ENCODE peak calls at places on chromosomes 11 and 22, in four cellular contexts. N is K562, Z is GM12878, Y is HepG2. I is an unnamed sample.

GRCh38 chr22:20438678-20439492 is 1.3 kb upstream of the SCARF2 start:
- DNase-seq in Z (no peak), Y (peak), N (peak), I (no peak)

GRCh38 chr11:62540804-62541671 is 5.6 kb downstream of the AHNAK start:
- DNase-seq in N (no peak), Y (no peak), Z (peak), I (no peak)

GRCh38 chr11:117972589-117973445 is 13.4 kb upstream of the IL10RA start:
- DNase-seq in N (peak), Z (no peak), Y (no peak), I (no peak)

GRCh38 chr22:39614442-39614841 is 43.9 kb downstream of the CACNA1I start:
- DNase-seq in N (no peak), Z (no peak), Y (no peak), I (no peak)

GRCh38 chr22:29476116-29476515 is 3.9 kb upstream of the NEFH start:
- DNase-seq in N (no peak), Z (no peak), Y (no peak), I (no peak)

GRCh38 chr22:17368727-17369552 is at the start of gene CECR2:
- DNase-seq in N (peak), Z (peak), Y (no peak), I (no peak)

GRCh38 chr11:70080763-70081162 is 2.6 kb downstream of the ANO1 start:
- DNase-seq in Z (no peak), N (peak), Y (no peak), I (peak)

GRCh38 chr11:70711095-70711910 is 313.0 kb downstream of the CTTN start:
- DNase-seq in Z (no peak), N (no peak), Y (no peak), I (no peak)

GRCh38 chr11:73647459-73648100 is 1.2 kb downstream of the PLEKHB1 start:
- DNase-seq in Z (peak), Y (peak), N (peak), I (peak)

GRCh38 chr11:30919389-30920172 is 333.4 kb upstream of the MPPED2 start:
- DNase-seq in Y (no peak), Z (no peak), N (no peak), I (no peak)

GRCh38 chr11:113341388-113342165 is 27.2 kb downstream of the TTC12 start:
- DNase-seq in Z (no peak), N (no peak), Y (no peak), I (no peak)

GRCh38 chr11:108931168-108931567 is 266.3 kb downstream of the DDX10 start:
- DNase-seq in Z (no peak), Y (no peak), N (no peak), I (peak)

GRCh38 chr11:119650251-119650650 is 78.7 kb downstream of the NECTIN1 start:
- DNase-seq in Z (no peak), N (no peak), Y (no peak), I (no peak)

GRCh38 chr11:88293931-88294330 is 43.6 kb downstream of the CTSC start:
- DNase-seq in Z (no peak), Y (no peak), N (no peak), I (no peak)

GRCh38 chr11:9461760-9462134 is 935 bp downstream of the ZNF143 start:
- DNase-seq in N (no peak), Y (peak), Z (no peak), I (peak)
- TF ChIP-seq POLR2AphosphoS2 in N (no peak), Y (no peak), Z (no peak), I (no peak)

DNA sequence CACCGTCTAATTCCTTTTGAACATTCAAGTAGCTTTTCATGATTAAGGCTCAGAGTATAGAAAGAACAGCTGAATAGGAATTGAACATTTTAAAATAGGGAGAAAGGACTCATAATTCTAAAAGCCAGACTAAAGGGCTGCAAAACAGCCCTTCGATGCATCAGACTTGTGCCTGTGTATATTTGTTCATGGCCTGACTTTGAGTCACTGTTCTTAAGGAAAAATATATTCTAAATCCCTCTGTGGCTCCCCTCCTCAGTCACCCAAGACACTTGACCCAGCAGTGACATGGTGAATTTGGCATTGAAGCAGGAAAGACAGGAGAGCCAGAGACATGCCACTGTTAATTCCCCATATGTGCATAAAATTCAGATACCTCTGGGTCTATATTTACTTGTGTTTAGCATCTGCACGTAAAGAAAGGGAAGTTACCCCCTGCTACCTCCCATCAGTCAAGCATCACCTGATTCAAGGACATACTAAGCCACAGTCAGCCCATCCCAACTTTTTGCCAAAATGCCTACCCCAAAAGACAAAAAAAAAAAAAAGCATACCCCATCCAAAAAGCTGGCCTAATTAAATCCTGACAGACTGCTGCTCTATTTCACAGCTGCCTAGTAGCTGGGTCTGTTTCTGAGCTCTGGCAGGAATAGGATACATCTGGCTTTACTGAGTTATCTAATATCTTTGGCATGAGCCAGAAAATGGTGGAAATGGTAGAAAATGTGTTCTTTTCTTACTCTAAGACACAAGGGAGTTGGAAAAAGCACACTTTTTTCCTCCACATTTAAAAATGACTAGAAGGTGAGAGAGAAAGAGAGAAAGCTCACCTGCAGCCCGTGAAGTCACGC is 93.5 kb downstream of the COMMD9 start:
- DNase-seq in Y (no peak), Z (no peak), N (no peak), I (no peak)
- TF ChIP-seq POLR2AphosphoS2 in Y (no peak), Z (no peak), N (no peak), I (no peak)

DNA sequence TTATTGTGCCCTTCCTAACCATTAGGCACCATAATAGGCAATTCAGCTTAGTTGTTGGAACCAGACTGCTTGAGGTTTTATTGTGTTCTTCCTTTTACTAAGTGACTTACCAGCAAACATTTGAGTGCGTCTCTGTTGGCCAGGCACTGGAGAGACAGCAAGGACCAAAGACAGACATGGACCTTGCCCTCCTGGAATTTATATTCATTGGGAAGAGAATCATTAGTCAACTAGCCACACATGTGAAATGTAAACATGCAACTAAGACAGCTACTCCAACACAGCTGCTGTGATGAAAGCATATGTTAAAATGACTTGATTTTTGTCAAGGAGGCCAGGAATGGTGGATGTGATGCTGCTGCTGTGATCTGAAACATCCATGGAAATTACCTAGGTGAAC is 106.4 kb downstream of the TRAF6 start:
- DNase-seq in Y (no peak), N (no peak), Z (no peak), I (no peak)
- TF ChIP-seq POLR2AphosphoS2 in Y (no peak), N (no peak), Z (no peak), I (no peak)

GRCh38 chr11:65504671-65505433 is 6.0 kb downstream of the MALAT1 start:
- DNase-seq in N (no peak), Z (no peak), Y (no peak), I (no peak)
- TF ChIP-seq POLR2AphosphoS2 in N (peak), Z (peak), Y (no peak), I (peak)

DNA sequence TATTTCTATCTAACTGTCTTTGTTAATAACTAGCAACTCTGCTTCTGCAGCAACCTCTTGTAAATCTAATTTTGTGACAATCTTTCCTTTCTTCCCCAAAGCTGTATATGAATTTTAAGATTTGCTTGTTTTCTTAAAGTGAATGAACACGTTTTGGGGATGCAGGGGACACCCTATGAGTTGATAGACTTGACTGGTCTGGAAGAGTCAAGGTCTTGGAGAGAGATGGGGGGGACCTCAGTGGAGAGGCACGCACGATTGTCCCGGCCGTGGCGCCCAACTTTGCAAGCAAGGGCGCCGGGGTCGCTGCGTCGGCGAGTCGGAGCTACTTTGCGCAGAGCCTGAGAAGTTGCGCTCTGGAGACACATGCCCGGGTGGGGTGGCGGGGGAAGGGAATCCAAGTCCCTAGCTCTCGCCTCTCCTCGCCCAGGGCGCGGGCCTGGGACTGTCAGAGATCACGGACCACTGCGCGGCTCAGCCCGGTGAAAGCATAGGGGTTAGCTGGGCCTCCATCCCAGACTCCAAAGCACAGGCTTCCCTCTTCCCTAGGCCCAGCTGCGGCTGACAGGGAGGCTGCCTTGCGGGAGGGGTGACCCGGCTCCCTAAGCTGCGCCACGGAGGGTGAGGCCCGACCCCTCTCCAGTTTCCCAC is 854 bp downstream of the ABCC8 start:
- DNase-seq in N (no peak), Z (no peak), Y (no peak), I (no peak)
- TF ChIP-seq POLR2AphosphoS2 in N (no peak), Z (no peak), Y (no peak), I (no peak)

GRCh38 chr11:64566915-64567882 is 23.8 kb upstream of the SLC22A12 start:
- DNase-seq in N (no peak), Y (no peak), Z (no peak), I (no peak)

GRCh38 chr11:64564419-64564818 is 26.6 kb upstream of the SLC22A12 start:
- DNase-seq in N (no peak), Y (no peak), Z (no peak), I (no peak)

GRCh38 chr11:64564947-64565889 is 25.8 kb upstream of the SLC22A12 start:
- DNase-seq in N (no peak), Y (peak), Z (no peak), I (no peak)

GRCh38 chr11:64568041-64568571 is 22.9 kb upstream of the SLC22A12 start:
- DNase-seq in Z (no peak), Y (no peak), N (no peak), I (no peak)

DNA sequence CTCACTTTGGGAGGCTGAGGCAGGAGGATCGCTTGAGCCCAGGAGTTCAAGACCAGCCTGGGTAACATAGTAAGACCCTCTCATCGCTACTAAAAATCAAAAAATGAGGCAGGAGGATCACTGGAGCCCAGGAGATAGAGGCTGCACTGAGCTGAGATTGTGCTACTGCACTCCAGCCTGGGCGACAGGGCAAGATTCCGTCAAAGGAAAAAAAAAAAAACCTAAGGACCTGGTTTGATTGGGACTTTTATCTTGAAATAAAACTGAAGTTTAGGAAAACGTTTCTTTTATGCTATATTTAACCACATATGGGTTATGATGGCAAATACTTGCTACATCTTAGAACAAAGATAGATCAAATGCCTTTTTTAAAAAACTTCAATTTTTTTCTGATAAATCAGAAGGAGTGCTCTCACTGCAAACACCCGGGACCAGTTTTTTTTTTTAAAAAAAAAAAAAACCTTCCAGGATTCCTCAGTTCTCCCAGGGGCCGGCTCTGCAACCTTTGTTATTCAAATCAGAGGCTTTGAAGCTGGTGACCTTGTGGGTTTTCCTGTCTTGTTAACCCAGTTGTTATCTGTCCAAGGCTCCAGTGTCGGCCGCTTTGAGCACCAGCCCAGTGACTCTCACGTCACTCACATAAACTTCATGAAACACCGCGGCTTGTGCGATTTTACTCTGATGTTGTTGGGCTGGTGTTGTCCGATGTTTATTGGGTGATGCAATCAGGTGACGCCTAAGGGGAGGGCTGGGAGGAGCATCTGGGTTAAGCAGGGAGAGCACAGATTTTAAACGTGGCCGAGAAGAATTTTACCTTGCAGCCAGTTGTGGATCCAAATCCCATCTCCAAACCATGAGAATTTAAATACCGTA is 24.7 kb upstream of the SLC22A12 start:
- DNase-seq in Z (no peak), N (peak), Y (peak), I (peak)
- TF ChIP-seq POLR2AphosphoS2 in Z (no peak), N (no peak), Y (no peak), I (no peak)

GRCh38 chr22:35023692-35024363 is 42.1 kb upstream of the ISX start:
- DNase-seq in Y (no peak), N (peak), Z (no peak), I (peak)

GRCh38 chr22:35022291-35022690 is 43.7 kb upstream of the ISX start:
- DNase-seq in Y (no peak), Z (no peak), N (no peak), I (no peak)

GRCh38 chr22:35020517-35020916 is 45.4 kb upstream of the ISX start:
- DNase-seq in Y (no peak), Z (no peak), N (no peak), I (no peak)

GRCh38 chr22:35018995-35019394 is 47.0 kb upstream of the ISX start:
- DNase-seq in N (no peak), Z (no peak), Y (no peak), I (no peak)

DNA sequence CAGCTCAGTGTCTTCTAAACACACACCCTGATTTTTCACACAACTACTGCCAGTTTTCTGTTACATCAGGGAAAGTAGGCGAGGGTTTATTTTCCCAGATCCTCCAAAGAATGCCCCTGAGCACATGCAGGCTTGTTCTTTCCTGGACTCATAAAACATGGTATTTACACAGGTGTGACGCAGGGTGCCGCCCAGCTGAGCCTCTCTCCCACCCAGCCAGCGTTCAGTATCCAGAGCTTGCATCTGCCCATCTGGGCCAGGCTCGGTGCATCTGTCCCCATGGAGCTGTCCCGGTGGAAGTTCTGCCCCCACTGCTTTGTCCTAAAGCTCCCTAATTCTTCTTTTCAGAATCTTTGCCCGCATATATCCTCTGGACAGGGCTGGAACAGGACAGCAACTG is 44.8 kb upstream of the ISX start:
- DNase-seq in Y (no peak), N (no peak), Z (no peak), I (no peak)
- TF ChIP-seq POLR2AphosphoS2 in Y (no peak), N (no peak), Z (no peak), I (no peak)

DNA sequence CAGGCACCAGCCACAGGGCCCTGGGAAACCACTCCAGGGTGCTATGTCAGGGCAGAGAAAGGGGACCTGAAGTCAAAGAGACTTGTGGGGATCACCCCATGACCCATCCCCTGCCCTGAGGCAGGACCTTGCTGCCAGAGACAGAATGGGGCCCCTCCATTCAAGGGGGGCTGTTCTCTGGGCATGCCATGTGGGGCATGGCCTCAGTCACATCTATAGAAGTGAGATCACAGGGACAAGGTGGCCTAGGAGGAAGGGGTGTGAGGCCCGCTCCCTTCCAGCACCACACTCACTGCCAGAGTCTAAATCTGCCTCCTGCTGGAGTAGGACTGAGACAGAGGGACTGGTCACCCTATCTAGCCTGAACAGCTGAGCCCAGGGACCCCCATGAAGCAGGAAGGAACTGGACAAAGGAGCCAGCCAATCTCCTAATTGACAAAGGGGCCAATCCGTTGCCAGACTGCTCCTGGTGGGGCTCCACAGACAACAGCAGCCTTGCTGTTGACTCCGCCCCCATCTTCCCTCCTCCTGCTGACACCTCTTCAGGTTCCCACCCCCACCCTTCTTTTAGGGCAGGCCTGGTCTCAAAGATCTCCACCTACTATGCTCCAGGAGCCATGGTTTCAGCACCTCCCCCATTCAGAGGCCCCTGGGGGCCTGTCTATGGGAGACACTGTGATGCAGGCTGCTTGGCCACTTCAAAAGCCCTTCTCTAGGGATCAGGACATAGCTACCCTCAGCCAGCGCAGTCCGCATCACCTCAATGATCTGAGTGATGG is 26.0 kb downstream of the NEAT1 start:
- DNase-seq in Z (no peak), N (peak), Y (no peak), I (peak)
- TF ChIP-seq POLR2AphosphoS2 in Z (peak), N (no peak), Y (peak), I (peak)

DNA sequence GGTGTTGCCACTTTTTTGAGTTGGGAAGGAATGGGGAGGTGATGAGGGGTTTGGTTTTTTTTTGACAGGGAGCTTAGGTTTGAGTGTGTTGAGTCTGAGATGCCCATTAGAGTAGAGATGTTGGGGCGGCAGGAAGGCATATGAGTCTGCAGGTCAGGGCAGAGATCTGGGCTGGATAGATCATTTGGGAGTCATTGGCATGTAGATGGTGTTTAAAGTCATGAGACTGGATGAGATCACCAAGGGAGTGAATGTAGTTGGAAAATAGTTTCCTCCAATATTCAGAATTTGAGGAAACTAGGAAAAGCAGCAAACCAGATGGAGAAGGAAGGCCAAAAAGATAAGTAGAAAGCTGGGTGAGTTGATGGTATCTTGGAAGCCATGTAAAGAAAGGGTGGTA is 2.1 kb upstream of the ANAPC15 start:
- DNase-seq in Z (no peak), N (no peak), Y (no peak), I (no peak)
- TF ChIP-seq POLR2AphosphoS2 in Z (no peak), N (no peak), Y (no peak), I (no peak)

I was measured in A549.